ENCODE peak calls at places on chromosomes 11 and 22, in six cellular contexts. N, H, M, Y, O and A are unnamed samples.

GRCh38 chr11:29255401-29255800 is 761.4 kb downstream of the KCNA4 start:
- DNase-seq in H (no peak), O (no peak), M (no peak), Y (no peak), N (no peak), A (peak)

GRCh38 chr11:133582731-133583130 is 50.4 kb upstream of the OPCML start:
- DNase-seq in O (no peak), H (no peak), Y (no peak), M (no peak), N (no peak), A (no peak)

GRCh38 chr22:23079814-23080521 is 9.6 kb downstream of the GNAZ start:
- DNase-seq in N (no peak), O (no peak), H (no peak), Y (no peak), M (no peak), A (no peak)

GRCh38 chr11:13277719-13278619 is at the start of gene BMAL1:
- DNase-seq in Y (peak), M (peak), H (peak), O (peak), N (peak), A (no peak)

GRCh38 chr11:9625728-9626127 is 38.1 kb upstream of the SWAP70 start:
- DNase-seq in H (no peak), Y (no peak), M (no peak), O (no peak), N (no peak), A (no peak)

GRCh38 chr11:88174627-88175003 is 628 bp downstream of the RAB38 start:
- DNase-seq in H (peak), O (peak), M (peak), N (peak), Y (peak), A (peak)

GRCh38 chr11:13073119-13073981 is 64.2 kb downstream of the RASSF10 start:
- DNase-seq in N (no peak), H (no peak), O (peak), Y (no peak), M (no peak), A (peak)

GRCh38 chr11:119727523-119728081 is 1.4 kb downstream of the NECTIN1 start:
- DNase-seq in Y (peak), M (peak), H (no peak), N (no peak), O (no peak), A (no peak)